ENCODE peak calls at places on chromosomes 13 and 19, in four cellular contexts. R is GM23338, S is psoas muscle, W is neural progenitor cell. T is an unnamed sample.

GRCh38 chr19:8038815-8039214 is 13.7 kb upstream of the CCL25 start:
- DNase-seq in R (no peak), S (no peak), W (no peak), T (no peak)

GRCh38 chr19:51066393-51066792 is 1.5 kb upstream of the KLK13 start:
- DNase-seq in R (no peak), S (no peak), W (no peak), T (no peak)

GRCh38 chr13:86174632-86175031 is 375.4 kb upstream of the SLITRK6 start:
- DNase-seq in R (peak), S (no peak), W (no peak), T (no peak)

GRCh38 chr19:6088677-6089063 is 21.6 kb downstream of the RFX2 start:
- DNase-seq in R (no peak), S (no peak), W (no peak), T (no peak)

GRCh38 chr13:45456196-45456972 is 8.4 kb upstream of the COG3 start:
- DNase-seq in R (no peak), S (no peak), W (no peak), T (no peak)

GRCh38 chr13:109874444-109874920 is 88.1 kb upstream of the IRS2 start:
- DNase-seq in R (no peak), S (no peak), W (no peak), T (no peak)

GRCh38 chr13:45521292-45521691 is 56.6 kb downstream of the COG3 start:
- DNase-seq in R (no peak), S (no peak), W (no peak), T (no peak)

GRCh38 chr19:40266912-40267600 is 18.1 kb downstream of the AKT2 start:
- DNase-seq in R (peak), S (no peak), W (no peak), T (no peak)

GRCh38 chr19:35542209-35542608 is 3.2 kb upstream of the TMEM147 start:
- DNase-seq in R (no peak), S (no peak), W (no peak), T (no peak)

GRCh38 chr19:35543280-35544109 is 1.9 kb upstream of the TMEM147 start:
- DNase-seq in R (no peak), S (no peak), W (no peak), T (no peak)

GRCh38 chr19:35545001-35545854 is at the start of gene TMEM147:
- DNase-seq in R (peak), S (peak), W (peak), T (peak)

GRCh38 chr19:35545855-35546381 is 492 bp downstream of the TMEM147 start:
- DNase-seq in R (peak), S (peak), W (no peak), T (peak)

DNA sequence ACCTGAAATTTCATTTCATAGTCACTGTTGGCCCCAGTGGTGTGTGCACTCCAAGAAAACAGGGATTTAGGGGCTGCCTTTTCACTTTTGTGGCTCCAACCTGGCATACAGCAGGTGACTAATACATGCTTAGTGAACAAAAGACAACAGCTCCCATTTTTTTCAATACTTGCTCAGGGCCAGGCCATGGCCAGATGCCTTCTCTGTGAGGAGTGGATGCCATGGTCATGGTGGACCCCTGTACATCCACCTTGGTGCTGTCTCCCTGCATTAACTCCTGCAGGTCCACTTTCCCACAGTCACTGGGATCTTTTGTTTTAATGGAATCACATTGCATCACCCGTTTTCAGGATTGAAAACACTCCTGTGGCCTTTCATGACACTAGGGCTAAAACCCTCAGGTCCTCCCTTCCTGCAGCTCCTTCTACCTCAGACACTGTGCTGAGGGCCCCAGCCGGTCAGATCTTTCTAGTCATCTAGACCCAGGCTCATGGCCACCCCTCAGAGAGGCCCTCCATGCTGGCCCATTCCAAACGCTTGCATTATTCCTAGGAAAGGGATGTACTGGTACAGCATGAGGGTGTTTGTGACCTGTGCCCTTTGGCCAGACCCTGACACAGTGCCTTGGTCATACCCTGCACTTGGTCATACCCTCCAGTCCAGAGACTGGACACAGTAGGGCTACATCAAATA is 1.2 kb upstream of the TMEM147 start:
- DNase-seq in R (no peak), S (no peak), W (no peak), T (no peak)
- H3K27ac ChIP-seq in R (no peak), S (peak), W (no peak), T (no peak)

DNA sequence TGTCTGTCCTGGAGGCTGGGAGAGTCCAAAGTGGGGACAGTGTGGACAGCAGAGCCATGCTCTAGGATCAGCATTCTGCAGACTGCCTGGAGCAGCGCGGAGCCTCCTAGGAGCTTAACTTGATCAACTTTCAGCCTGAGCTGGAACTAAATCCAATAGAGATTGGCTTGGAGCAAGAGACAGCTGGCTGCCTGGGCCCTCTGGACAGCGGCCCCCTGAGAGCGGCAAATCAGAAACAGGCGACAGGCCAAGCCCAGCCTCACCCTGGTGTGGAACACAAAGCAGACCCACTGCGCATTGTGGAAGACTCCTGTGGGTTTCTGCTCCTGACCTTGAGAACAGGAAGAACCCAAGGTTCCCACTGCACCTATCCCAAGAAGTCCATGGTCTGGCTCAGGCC is 462.2 kb downstream of the TSHZ3 start:
- DNase-seq in R (no peak), S (no peak), W (no peak), T (no peak)
- H3K27ac ChIP-seq in R (no peak), S (no peak), W (no peak), T (no peak)

DNA sequence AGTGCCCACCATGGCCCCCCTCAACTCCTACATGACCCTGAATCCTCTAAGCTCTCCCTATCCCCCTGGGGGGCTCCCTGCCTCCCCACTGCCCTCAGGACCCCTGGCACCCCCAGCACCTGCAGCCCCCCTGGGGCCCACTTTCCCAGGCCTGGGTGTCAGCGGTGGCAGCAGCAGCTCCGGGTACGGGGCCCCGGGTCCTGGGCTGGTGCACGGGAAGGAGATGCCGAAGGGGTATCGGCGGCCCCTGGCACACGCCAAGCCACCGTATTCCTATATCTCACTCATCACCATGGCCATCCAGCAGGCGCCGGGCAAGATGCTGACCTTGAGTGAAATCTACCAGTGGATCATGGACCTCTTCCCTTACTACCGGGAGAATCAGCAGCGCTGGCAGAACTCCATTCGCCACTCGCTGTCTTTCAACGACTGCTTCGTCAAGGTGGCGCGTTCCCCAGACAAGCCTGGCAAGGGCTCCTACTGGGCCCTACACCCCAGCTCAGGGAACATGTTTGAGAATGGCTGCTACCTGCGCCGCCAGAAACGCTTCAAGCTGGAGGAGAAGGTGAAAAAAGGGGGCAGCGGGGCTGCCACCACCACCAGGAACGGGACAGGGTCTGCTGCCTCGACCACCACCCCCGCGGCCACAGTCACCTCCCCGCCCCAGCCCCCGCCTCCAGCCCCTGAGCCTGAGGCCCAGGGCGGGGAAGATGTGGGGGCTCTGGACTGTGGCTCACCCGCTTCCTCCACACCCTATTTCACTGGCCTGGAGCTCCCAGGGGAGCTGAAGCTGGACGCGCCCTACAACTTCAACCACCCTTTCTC is 8.2 kb downstream of the FOXA3 start:
- DNase-seq in R (no peak), S (no peak), W (no peak), T (no peak)
- H3K27ac ChIP-seq in R (no peak), S (no peak), W (no peak), T (no peak)

GRCh38 chr13:40486518-40487163 is 179.8 kb downstream of the FOXO1 start:
- DNase-seq in R (no peak), S (no peak), W (no peak), T (no peak)

GRCh38 chr13:40483601-40484000 is 182.8 kb downstream of the FOXO1 start:
- DNase-seq in R (no peak), S (no peak), W (no peak), T (peak)

GRCh38 chr13:40484101-40484800 is 182.2 kb downstream of the FOXO1 start:
- DNase-seq in R (no peak), S (no peak), W (no peak), T (no peak)

GRCh38 chr13:40485611-40486517 is 180.6 kb downstream of the FOXO1 start:
- DNase-seq in R (no peak), S (no peak), W (peak), T (no peak)

GRCh38 chr13:40484981-40485380 is 181.5 kb downstream of the FOXO1 start:
- DNase-seq in R (no peak), S (no peak), W (no peak), T (no peak)
- H3K27ac ChIP-seq in R (no peak), S (no peak), W (no peak), T (no peak)

DNA sequence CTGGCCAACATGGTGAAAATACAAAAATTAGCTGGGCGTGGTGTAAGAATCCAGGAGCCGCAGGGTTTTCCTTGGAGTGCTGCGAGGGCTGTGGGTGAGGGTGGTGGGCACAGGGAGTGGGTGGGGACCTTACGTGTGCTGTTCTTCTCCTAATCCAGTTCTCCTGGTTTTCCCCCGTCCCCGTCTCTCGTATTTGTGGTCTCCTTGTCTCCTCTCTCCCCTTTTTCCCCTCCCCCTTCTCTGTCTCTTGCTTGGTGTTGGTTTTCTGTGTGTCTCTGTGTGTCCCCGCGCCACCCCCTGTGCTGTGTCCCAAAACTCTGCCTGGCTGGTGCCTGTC is 1.7 kb downstream of the SELENOW start:
- DNase-seq in R (no peak), S (no peak), W (no peak), T (no peak)
- H3K27ac ChIP-seq in R (peak), S (peak), W (no peak), T (peak)

DNA sequence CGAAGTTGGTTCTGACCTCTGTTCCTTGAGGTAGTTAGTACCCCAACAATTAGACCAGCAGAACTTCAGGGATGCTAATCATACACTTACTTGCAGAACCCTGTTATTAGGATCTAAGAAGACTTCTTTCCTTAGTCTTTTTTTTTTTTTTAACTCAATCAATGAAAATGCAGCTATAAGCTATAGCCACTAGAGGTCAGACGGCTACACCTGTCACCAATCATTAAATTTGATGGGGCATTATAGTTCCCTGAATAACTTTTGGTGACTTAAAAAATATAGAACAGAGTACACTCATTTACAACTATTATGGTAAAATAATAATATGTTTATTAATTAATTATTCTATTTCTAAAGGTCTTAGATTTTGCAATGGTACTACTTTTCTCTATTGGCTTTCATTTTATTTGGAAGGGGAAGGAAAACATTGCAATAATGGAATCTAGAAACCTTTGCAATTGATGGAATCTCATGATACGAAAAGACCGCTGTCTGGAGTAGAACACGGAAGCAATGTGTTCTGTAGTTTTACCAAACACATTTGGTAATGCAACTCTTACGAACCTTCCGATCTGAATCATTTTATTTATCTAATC is 483.2 kb downstream of the DIAPH3 start:
- DNase-seq in R (peak), S (no peak), W (peak), T (no peak)
- H3K27ac ChIP-seq in R (no peak), S (no peak), W (no peak), T (no peak)

GRCh38 chr13:52011690-52012511 is at the start of gene ALG11:
- DNase-seq in R (peak), S (peak), W (peak), T (peak)
- H3K27ac ChIP-seq in R (peak), S (peak), W (peak), T (peak)

GRCh38 chr19:58547323-58548312 is 3.8 kb downstream of the TRIM28 start:
- DNase-seq in R (no peak), S (no peak), W (no peak), T (no peak)
- H3K27ac ChIP-seq in R (peak), S (no peak), W (no peak), T (no peak)

GRCh38 chr19:16620018-16620417 is 8.0 kb downstream of the MED26 start:
- DNase-seq in R (no peak), S (peak), W (no peak), T (no peak)
- H3K27ac ChIP-seq in R (no peak), S (peak), W (no peak), T (no peak)

DNA sequence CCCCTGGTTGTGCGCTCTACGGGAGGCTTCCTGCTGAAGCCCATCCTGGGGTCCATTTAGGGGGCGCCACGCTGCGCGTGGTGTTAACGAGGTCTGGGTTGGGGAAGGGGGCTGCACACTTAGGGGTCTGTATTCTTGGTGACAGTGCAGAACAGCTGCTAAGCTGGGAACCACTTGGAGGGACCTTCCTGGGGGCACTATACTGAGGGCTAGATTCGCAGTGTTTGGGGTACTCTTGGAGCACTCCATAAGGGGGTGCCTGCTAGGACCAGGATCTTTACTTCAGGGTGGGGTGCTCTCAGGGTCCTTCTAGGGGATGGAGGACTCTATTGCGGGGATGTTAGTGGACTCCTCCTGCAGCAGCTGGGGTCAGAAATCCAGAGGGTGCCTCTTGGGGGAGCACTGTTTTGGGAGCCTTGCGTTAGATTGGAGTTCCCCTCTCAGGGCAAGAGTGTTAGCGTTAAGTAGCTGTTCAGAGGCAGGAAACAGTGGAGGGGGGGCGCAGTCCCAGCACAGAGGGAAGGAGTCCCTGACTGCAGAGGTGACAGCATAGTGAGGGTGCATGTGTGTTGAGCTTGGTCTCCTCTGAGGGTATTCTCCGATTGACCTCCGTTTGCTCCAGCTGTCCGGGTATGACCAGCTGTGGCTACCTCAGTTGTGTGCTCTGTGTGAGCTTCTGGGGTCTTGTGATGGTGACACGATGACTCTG is 1.1 kb downstream of the PDE4A start:
- DNase-seq in R (no peak), S (no peak), W (no peak), T (no peak)
- H3K27ac ChIP-seq in R (no peak), S (no peak), W (no peak), T (no peak)

T was measured in heart right ventricle.